ENCODE peak calls at places on chromosomes 2 and 18, in four cellular contexts. Q is HL-60, V is upper lobe of left lung, S is uterus. D is an unnamed sample.

GRCh38 chr2:39378968-39379367 is 58.1 kb downstream of the MAP4K3 start:
- DNase-seq in Q (no peak), V (no peak), S (no peak), D (no peak)

GRCh38 chr2:128596453-128597430 is 278.1 kb upstream of the HS6ST1 start:
- DNase-seq in Q (no peak), V (no peak), S (no peak), D (no peak)

GRCh38 chr2:144349674-144350073 is 170.2 kb downstream of the ZEB2 start:
- DNase-seq in Q (no peak), V (no peak), S (no peak), D (no peak)

GRCh38 chr2:158459161-158460003 is 2.6 kb downstream of the PKP4 start:
- DNase-seq in Q (no peak), V (no peak), S (no peak), D (no peak)

GRCh38 chr18:45690975-45691815 is 32.8 kb upstream of the SLC14A1 start:
- DNase-seq in Q (peak), V (no peak), S (peak), D (peak)

GRCh38 chr18:62784966-62785413 is 69.6 kb downstream of the PHLPP1 start:
- DNase-seq in Q (no peak), V (no peak), S (peak), D (no peak)

GRCh38 chr2:68151037-68151436 is 6.7 kb upstream of the PNO1 start:
- DNase-seq in Q (no peak), V (no peak), S (no peak), D (no peak)

GRCh38 chr18:10140928-10141327 is 227.1 kb downstream of the VAPA start:
- DNase-seq in Q (no peak), V (no peak), S (no peak), D (peak)

GRCh38 chr2:54052825-54053718 is 62.3 kb upstream of the ACYP2 start:
- DNase-seq in Q (no peak), V (no peak), S (no peak), D (no peak)

GRCh38 chr2:196566969-196567666 is 72.4 kb upstream of the CCDC150 start:
- DNase-seq in Q (no peak), V (no peak), S (no peak), D (no peak)

GRCh38 chr2:12515871-12516270 is 200.9 kb upstream of the TRIB2 start:
- DNase-seq in Q (no peak), V (no peak), S (no peak), D (no peak)

GRCh38 chr2:206275274-206276160 is 1.1 kb downstream of the ZDBF2 start:
- DNase-seq in Q (peak), V (no peak), S (no peak), D (peak)

GRCh38 chr2:160489096-160489495 is 4.5 kb downstream of the RBMS1 start:
- DNase-seq in Q (peak), V (no peak), S (no peak), D (no peak)

GRCh38 chr2:54704688-54705605 is 18.5 kb upstream of the EML6 start:
- DNase-seq in Q (peak), V (no peak), S (no peak), D (no peak)

GRCh38 chr2:218406209-218406948 is 6.7 kb downstream of the CTDSP1 start:
- DNase-seq in Q (no peak), V (peak), S (peak), D (peak)

GRCh38 chr2:3641841-3642421 is 16.1 kb upstream of the ALLC start:
- DNase-seq in Q (no peak), V (no peak), S (no peak), D (peak)

GRCh38 chr2:146412625-146413024 is 1432.2 kb upstream of the ACVR2A start:
- DNase-seq in Q (no peak), V (peak), S (no peak), D (no peak)

GRCh38 chr2:206764673-206765241 is 371 bp downstream of the MDH1B start:
- DNase-seq in Q (no peak), V (no peak), S (no peak), D (no peak)

GRCh38 chr2:136008205-136008865 is 22.9 kb upstream of the DARS1 start:
- DNase-seq in Q (peak), V (no peak), S (peak), D (no peak)

GRCh38 chr2:226728996-226729395 is 70.6 kb downstream of the IRS1 start:
- DNase-seq in Q (no peak), V (no peak), S (no peak), D (no peak)

GRCh38 chr2:143284087-143284675 is 155.0 kb downstream of the ARHGAP15 start:
- DNase-seq in Q (peak), V (no peak), S (no peak), D (no peak)

GRCh38 chr18:69138088-69138487 is 262.6 kb upstream of the DOK6 start:
- DNase-seq in Q (no peak), V (no peak), S (no peak), D (no peak)

GRCh38 chr18:71784777-71785176 is 759.4 kb downstream of the CBLN2 start:
- DNase-seq in Q (peak), V (no peak), S (no peak), D (no peak)

GRCh38 chr2:217105733-217106649 is 246.1 kb upstream of the TNP1 start:
- DNase-seq in Q (no peak), V (no peak), S (no peak), D (no peak)

GRCh38 chr18:76405280-76405679 is 89.8 kb downstream of the ZNF516 start:
- DNase-seq in Q (no peak), V (no peak), S (no peak), D (no peak)

GRCh38 chr2:151052850-151053660 is 208.6 kb downstream of the RBM43 start:
- DNase-seq in Q (no peak), V (no peak), S (no peak), D (no peak)

GRCh38 chr2:158893057-158893456 is 75.4 kb upstream of the TANC1 start:
- DNase-seq in Q (no peak), V (peak), S (no peak), D (no peak)

GRCh38 chr2:45797451-45798230 is 146.2 kb downstream of the PRKCE start:
- DNase-seq in Q (no peak), V (no peak), S (no peak), D (no peak)

GRCh38 chr2:106201656-106202055 is 7.6 kb upstream of the UXS1 start:
- DNase-seq in Q (no peak), V (no peak), S (no peak), D (no peak)

GRCh38 chr2:162074937-162075688 is 1.1 kb upstream of the DPP4 start:
- DNase-seq in Q (no peak), V (no peak), S (no peak), D (no peak)

GRCh38 chr18:6521804-6522418 is 107.2 kb upstream of the L3MBTL4 start:
- DNase-seq in Q (peak), V (no peak), S (no peak), D (no peak)

GRCh38 chr2:233063269-233063975 is 3.3 kb downstream of the INPP5D start:
- DNase-seq in Q (no peak), V (peak), S (peak), D (peak)

GRCh38 chr2:216808805-216809425 is 50.9 kb downstream of the TNP1 start:
- DNase-seq in Q (no peak), V (no peak), S (no peak), D (no peak)

GRCh38 chr2:191927319-191927867 is 80.5 kb upstream of the CAVIN2 start:
- DNase-seq in Q (no peak), V (no peak), S (peak), D (peak)

GRCh38 chr2:12637754-12638153 is 79.0 kb upstream of the TRIB2 start:
- DNase-seq in Q (no peak), V (no peak), S (no peak), D (no peak)

GRCh38 chr2:234491897-234492296 is 5.0 kb downstream of the ARL4C start:
- DNase-seq in Q (no peak), V (no peak), S (no peak), D (no peak)

DNA sequence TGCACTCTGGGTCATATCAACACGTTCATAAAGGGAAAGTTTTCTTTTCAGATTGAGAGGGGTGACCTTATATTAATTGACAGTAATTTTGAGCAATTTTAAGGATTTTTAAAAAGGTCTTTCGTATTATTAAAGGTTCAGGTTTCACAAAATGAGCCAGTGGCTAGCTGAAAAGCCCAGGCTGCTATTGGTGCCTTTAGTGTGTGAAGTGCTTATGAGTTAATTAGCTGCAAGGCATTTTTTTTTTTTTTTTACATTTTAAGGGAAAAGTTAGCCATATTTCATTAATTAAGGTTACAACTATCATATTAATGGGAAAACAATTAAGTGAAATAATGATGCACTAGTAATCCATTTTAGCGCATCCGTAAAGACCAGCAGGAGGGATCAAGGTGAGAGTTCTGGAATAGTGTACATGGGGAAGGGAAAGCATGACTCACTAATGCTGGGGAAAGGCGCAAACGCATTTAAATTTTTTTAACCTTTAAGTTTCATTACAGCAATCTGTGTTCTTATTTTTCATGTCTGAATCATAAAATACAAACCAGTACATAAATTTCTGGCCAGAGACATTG is 200.0 kb downstream of the ZNF407 start:
- DNase-seq in Q (no peak), V (no peak), S (no peak), D (no peak)
- H3K4me3 ChIP-seq in Q (no peak), V (no peak), S (no peak), D (no peak)

DNA sequence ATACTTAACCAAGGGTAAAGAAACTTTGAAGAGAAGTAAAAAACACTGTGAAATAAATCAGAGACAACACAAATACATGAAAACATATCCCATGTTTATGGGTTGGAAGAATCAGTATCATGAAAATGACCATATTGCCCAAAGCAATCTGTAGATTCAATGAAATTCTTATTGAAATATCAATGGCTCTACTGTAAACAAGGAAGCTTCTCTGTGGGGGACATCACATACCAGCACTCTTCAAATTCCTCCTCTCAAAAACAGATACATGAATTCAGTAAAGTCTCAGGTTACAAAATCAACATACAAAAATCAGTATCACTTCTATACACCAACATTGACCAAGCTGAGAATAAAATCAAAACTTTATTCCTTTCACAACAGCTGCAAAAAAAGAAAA is 63.5 kb upstream of the CNTNAP5 start:
- DNase-seq in Q (no peak), V (no peak), S (no peak), D (no peak)
- H3K4me3 ChIP-seq in Q (no peak), V (no peak), S (no peak), D (no peak)

GRCh38 chr2:148876190-148876588 is 1.2 kb downstream of the KIF5C start:
- DNase-seq in Q (no peak), V (peak), S (no peak), D (peak)
- H3K4me3 ChIP-seq in Q (no peak), V (peak), S (no peak), D (peak)

GRCh38 chr2:16400127-16400623 is 265.5 kb downstream of the CYRIA start:
- DNase-seq in Q (no peak), V (no peak), S (no peak), D (no peak)
- H3K4me3 ChIP-seq in Q (no peak), V (no peak), S (no peak), D (no peak)

GRCh38 chr2:238227587-238228032 is 12.2 kb downstream of the HES6 start:
- DNase-seq in Q (no peak), V (no peak), S (no peak), D (no peak)

GRCh38 chr2:238226698-238227586 is 12.9 kb downstream of the HES6 start:
- DNase-seq in Q (no peak), V (no peak), S (no peak), D (no peak)

GRCh38 chr2:238224636-238225035 is 15.2 kb downstream of the HES6 start:
- DNase-seq in Q (no peak), V (peak), S (no peak), D (no peak)

GRCh38 chr2:238225121-238225520 is 14.7 kb downstream of the HES6 start:
- DNase-seq in Q (no peak), V (no peak), S (no peak), D (no peak)

GRCh38 chr2:238225911-238226697 is 13.7 kb downstream of the HES6 start:
- DNase-seq in Q (no peak), V (peak), S (peak), D (no peak)
- H3K4me3 ChIP-seq in Q (no peak), V (no peak), S (no peak), D (no peak)

GRCh38 chr2:2056531-2056930 is 274.5 kb downstream of the MYT1L start:
- DNase-seq in Q (no peak), V (no peak), S (no peak), D (no peak)
- H3K4me3 ChIP-seq in Q (no peak), V (no peak), S (no peak), D (no peak)

D was measured in pancreas.